ENCODE peak calls at places on chromosomes 13 and 19, in ten cellular contexts. O is HS-5; L is GM12892; P is effector CD4-positive, alpha-beta T cell; G is uterus; B is EL; Y is HCEC 1CT; C is hypothalamus; J is right cardiac atrium; V is stimulated activated CD4-positive, alpha-beta T cell treated with anti-CD3 and anti-CD28 coated beads, Interleukin-1b, Interleukin-23, amount 100 ng/mL, for 1 hour. H is an unnamed sample.

GRCh38 chr13:97307544-97307881 is 85.4 kb downstream of the MBNL2 start:
- DNase-seq in O (no peak), L (no peak), P (no peak), G (no peak), B (no peak), Y (no peak), C (no peak), J (no peak), V (no peak), H (no peak)

GRCh38 chr13:50071399-50071798 is 56.2 kb downstream of the KCNRG start:
- DNase-seq in O (no peak), L (no peak), P (no peak), G (no peak), B (no peak), Y (no peak), C (no peak), J (no peak), V (no peak), H (no peak)

GRCh38 chr19:13920940-13921744 is 15.1 kb downstream of the CC2D1A start:
- DNase-seq in O (peak), L (no peak), P (peak), G (no peak), B (peak), Y (peak), C (no peak), J (no peak), V (no peak), H (no peak)

GRCh38 chr19:30556230-30556711 is 184.1 kb downstream of the ZNF536 start:
- DNase-seq in O (no peak), L (no peak), P (no peak), G (no peak), B (no peak), Y (no peak), C (no peak), J (no peak), V (no peak), H (peak)

GRCh38 chr13:20188649-20189553 is 3.8 kb downstream of the GJB2 start:
- DNase-seq in O (no peak), L (no peak), P (no peak), G (no peak), B (no peak), Y (no peak), C (no peak), J (no peak), V (no peak), H (no peak)

GRCh38 chr19:7685546-7686445 is 5.2 kb downstream of the TRAPPC5 start:
- DNase-seq in O (no peak), L (no peak), P (no peak), G (no peak), B (peak), Y (no peak), C (no peak), J (no peak), V (no peak), H (peak)

GRCh38 chr13:45219123-45219891 is 18.5 kb upstream of the KCTD4 start:
- DNase-seq in O (no peak), L (no peak), P (no peak), G (no peak), B (peak), Y (no peak), C (no peak), J (no peak), V (no peak), H (no peak)

GRCh38 chr13:98834254-98834960 is 81.9 kb upstream of the SLC15A1 start:
- DNase-seq in O (no peak), L (no peak), P (no peak), G (no peak), B (no peak), Y (no peak), C (no peak), J (no peak), V (no peak), H (no peak)

GRCh38 chr13:73056054-73056962 is 2.5 kb upstream of the KLF5 start:
- DNase-seq in O (peak), L (no peak), P (no peak), G (no peak), B (peak), Y (peak), C (no peak), J (no peak), V (no peak), H (peak)

GRCh38 chr19:51002542-51003311 is 1.3 kb upstream of the KLK8 start:
- DNase-seq in O (no peak), L (no peak), P (no peak), G (no peak), B (peak), Y (no peak), C (no peak), J (peak), V (no peak), H (peak)

GRCh38 chr13:44899967-44900366 is 89.3 kb downstream of the NUFIP1 start:
- DNase-seq in O (no peak), L (no peak), P (no peak), G (no peak), B (no peak), Y (no peak), C (no peak), J (no peak), V (no peak), H (no peak)

GRCh38 chr19:710767-711166 is 2.0 kb downstream of the PALM start:
- DNase-seq in O (no peak), L (no peak), P (no peak), G (no peak), B (no peak), Y (no peak), C (no peak), J (no peak), V (no peak), H (no peak)

GRCh38 chr19:55165952-55166529 is 372 bp downstream of the DNAAF3 start:
- DNase-seq in O (no peak), L (no peak), P (peak), G (no peak), B (peak), Y (peak), C (no peak), J (peak), V (no peak), H (peak)

GRCh38 chr13:38417727-38418126 is 68.1 kb downstream of the UFM1 start:
- DNase-seq in O (no peak), L (no peak), P (no peak), G (no peak), B (peak), Y (peak), C (no peak), J (no peak), V (no peak), H (no peak)

GRCh38 chr13:110309159-110309476 is 2.0 kb downstream of the COL4A2 start:
- DNase-seq in O (no peak), L (no peak), P (no peak), G (peak), B (no peak), Y (no peak), C (no peak), J (no peak), V (no peak), H (no peak)

GRCh38 chr13:79895416-79895815 is 414.5 kb downstream of the NDFIP2 start:
- DNase-seq in O (no peak), L (no peak), P (no peak), G (no peak), B (no peak), Y (no peak), C (no peak), J (no peak), V (no peak), H (no peak)

H was measured in islet precursor cell.